ENCODE peak calls at places on chromosomes 6 and 20, in eight cellular contexts. One of them, this sample, is unnamed.

GRCh38 chr20:5221078-5221430 is 94.2 kb downstream of the CDS2 start:
- DNase-seq in endothelial cell of umbilical vein: no peak
- DNase-seq in HCT116: no peak
- DNase-seq in sigmoid colon: no peak
- DNase-seq in breast epithelium: no peak
- DNase-seq in suprapubic skin: no peak
- DNase-seq in H1: no peak
- DNase-seq in spleen: no peak
- DNase-seq in this sample: no peak

GRCh38 chr6:26175428-26176181 is 88.4 kb downstream of the HFE start:
- DNase-seq in H1: peak; percentile 54
- DNase-seq in suprapubic skin: no peak
- DNase-seq in sigmoid colon: no peak
- DNase-seq in spleen: no peak
- DNase-seq in breast epithelium: no peak
- DNase-seq in HCT116: no peak
- DNase-seq in endothelial cell of umbilical vein: peak; percentile 85
- DNase-seq in this sample: peak; percentile 62

GRCh38 chr6:125791151-125791819 is 525 bp downstream of the NCOA7 start:
- DNase-seq in breast epithelium: no peak
- DNase-seq in spleen: peak; percentile 76
- DNase-seq in HCT116: no peak
- DNase-seq in sigmoid colon: no peak
- DNase-seq in suprapubic skin: no peak
- DNase-seq in H1: no peak
- DNase-seq in endothelial cell of umbilical vein: peak; percentile 86
- DNase-seq in this sample: peak; percentile 46

GRCh38 chr20:16898433-16898832 is 150.3 kb downstream of the OTOR start:
- DNase-seq in suprapubic skin: no peak
- DNase-seq in H1: no peak
- DNase-seq in HCT116: no peak
- DNase-seq in sigmoid colon: no peak
- DNase-seq in breast epithelium: no peak
- DNase-seq in spleen: no peak
- DNase-seq in endothelial cell of umbilical vein: no peak
- DNase-seq in this sample: no peak

GRCh38 chr20:36825374-36826104 is 50.4 kb upstream of the TLDC2 start:
- DNase-seq in sigmoid colon: no peak
- DNase-seq in spleen: no peak
- DNase-seq in H1: no peak
- DNase-seq in suprapubic skin: no peak
- DNase-seq in HCT116: no peak
- DNase-seq in endothelial cell of umbilical vein: no peak
- DNase-seq in breast epithelium: no peak
- DNase-seq in this sample: no peak

GRCh38 chr20:22452442-22453011 is 131.8 kb downstream of the FOXA2 start:
- DNase-seq in H1: no peak
- DNase-seq in breast epithelium: no peak
- DNase-seq in endothelial cell of umbilical vein: no peak
- DNase-seq in sigmoid colon: no peak
- DNase-seq in suprapubic skin: no peak
- DNase-seq in spleen: no peak
- DNase-seq in HCT116: no peak
- DNase-seq in this sample: no peak

GRCh38 chr6:31728767-31729514 is at the start of gene DDAH2:
- DNase-seq in HCT116: no peak
- DNase-seq in spleen: peak; percentile 86
- DNase-seq in sigmoid colon: no peak
- DNase-seq in suprapubic skin: peak; percentile 84
- DNase-seq in endothelial cell of umbilical vein: no peak
- DNase-seq in H1: no peak
- DNase-seq in breast epithelium: no peak
- DNase-seq in this sample: peak; percentile 33

GRCh38 chr6:144847906-144848305 is 562.8 kb downstream of the UTRN start:
- DNase-seq in suprapubic skin: no peak
- DNase-seq in endothelial cell of umbilical vein: no peak
- DNase-seq in breast epithelium: no peak
- DNase-seq in HCT116: no peak
- DNase-seq in spleen: no peak
- DNase-seq in H1: no peak
- DNase-seq in sigmoid colon: no peak
- DNase-seq in this sample: no peak

GRCh38 chr20:24778585-24779031 is 170.5 kb upstream of the CST7 start:
- DNase-seq in spleen: peak; percentile 59
- DNase-seq in suprapubic skin: peak; percentile 48
- DNase-seq in endothelial cell of umbilical vein: no peak
- DNase-seq in sigmoid colon: peak; percentile 61
- DNase-seq in H1: no peak
- DNase-seq in breast epithelium: peak; percentile 28
- DNase-seq in HCT116: no peak
- DNase-seq in this sample: peak; percentile 19

GRCh38 chr20:7744411-7744810 is 195.8 kb downstream of the HAO1 start:
- DNase-seq in suprapubic skin: no peak
- DNase-seq in spleen: no peak
- DNase-seq in HCT116: no peak
- DNase-seq in endothelial cell of umbilical vein: no peak
- DNase-seq in breast epithelium: no peak
- DNase-seq in sigmoid colon: no peak
- DNase-seq in H1: no peak
- DNase-seq in this sample: no peak

GRCh38 chr6:144134176-144134575 is 16.1 kb upstream of the STX11 start:
- DNase-seq in endothelial cell of umbilical vein: no peak
- DNase-seq in HCT116: no peak
- DNase-seq in H1: no peak
- DNase-seq in spleen: no peak
- DNase-seq in breast epithelium: no peak
- DNase-seq in sigmoid colon: no peak
- DNase-seq in suprapubic skin: no peak
- DNase-seq in this sample: no peak

GRCh38 chr6:5457983-5458683 is 196.8 kb downstream of the FARS2 start:
- DNase-seq in suprapubic skin: peak; percentile 84
- DNase-seq in endothelial cell of umbilical vein: no peak
- DNase-seq in sigmoid colon: no peak
- DNase-seq in HCT116: no peak
- DNase-seq in spleen: no peak
- DNase-seq in H1: no peak
- DNase-seq in breast epithelium: peak; percentile 91
- DNase-seq in this sample: peak; percentile 19

GRCh38 chr20:32437391-32438074 is 79.4 kb downstream of the ASXL1 start:
- DNase-seq in suprapubic skin: no peak
- DNase-seq in spleen: no peak
- DNase-seq in breast epithelium: no peak
- DNase-seq in sigmoid colon: no peak
- DNase-seq in HCT116: no peak
- DNase-seq in H1: no peak
- DNase-seq in endothelial cell of umbilical vein: no peak
- DNase-seq in this sample: no peak

GRCh38 chr20:44030394-44030793 is 115.7 kb downstream of the TOX2 start:
- DNase-seq in sigmoid colon: no peak
- DNase-seq in endothelial cell of umbilical vein: no peak
- DNase-seq in H1: no peak
- DNase-seq in spleen: no peak
- DNase-seq in HCT116: no peak
- DNase-seq in breast epithelium: no peak
- DNase-seq in suprapubic skin: peak; percentile 44
- DNase-seq in this sample: no peak

GRCh38 chr6:88919032-88919431 is 44.4 kb downstream of the RNGTT start:
- DNase-seq in HCT116: no peak
- DNase-seq in spleen: no peak
- DNase-seq in breast epithelium: no peak
- DNase-seq in endothelial cell of umbilical vein: no peak
- DNase-seq in H1: no peak
- DNase-seq in suprapubic skin: no peak
- DNase-seq in sigmoid colon: no peak
- DNase-seq in this sample: no peak

GRCh38 chr6:81023708-81024107 is 728.8 kb downstream of the TENT5A start:
- DNase-seq in H1: no peak
- DNase-seq in breast epithelium: no peak
- DNase-seq in endothelial cell of umbilical vein: no peak
- DNase-seq in sigmoid colon: no peak
- DNase-seq in suprapubic skin: no peak
- DNase-seq in spleen: no peak
- DNase-seq in HCT116: no peak
- DNase-seq in this sample: no peak
- H3K9me3 ChIP-seq in H1: peaks cover 46% of the 10 kb centered on the region
- H3K9me3 ChIP-seq in breast epithelium: peaks cover 8% of the 10 kb centered on the region
- H3K9me3 ChIP-seq in endothelial cell of umbilical vein: no peaks in the 10 kb centered on the region
- H3K9me3 ChIP-seq in sigmoid colon: no peaks in the 10 kb centered on the region
- H3K9me3 ChIP-seq in suprapubic skin: peaks cover 14% of the 10 kb centered on the region
- H3K9me3 ChIP-seq in spleen: peaks cover 29% of the 10 kb centered on the region
- H3K9me3 ChIP-seq in HCT116: peaks cover 15% of the 10 kb centered on the region
- H3K9me3 ChIP-seq in this sample: no peaks in the 10 kb centered on the region

DNA sequence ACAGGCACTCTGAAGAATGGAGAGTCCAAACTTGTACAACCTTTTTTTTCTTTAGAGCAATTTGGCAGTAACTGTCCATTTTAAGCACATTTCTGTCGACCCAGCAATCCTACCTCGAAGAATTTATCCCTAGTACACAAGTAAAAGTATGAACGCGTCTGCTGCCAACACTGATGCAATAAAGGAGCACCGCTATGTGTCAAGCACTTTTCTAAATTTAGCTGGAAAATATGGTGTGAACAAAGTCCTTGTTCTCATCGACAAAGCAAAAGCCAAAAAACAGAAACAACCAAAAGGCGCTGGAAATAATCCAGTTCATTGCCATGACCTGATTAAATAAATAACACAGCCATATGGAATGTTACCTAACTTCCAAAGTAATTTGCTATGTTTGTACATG is 1.1 kb downstream of the DPM1 start:
- DNase-seq in sigmoid colon: no peak
- DNase-seq in spleen: no peak
- DNase-seq in suprapubic skin: no peak
- DNase-seq in breast epithelium: no peak
- DNase-seq in H1: no peak
- DNase-seq in endothelial cell of umbilical vein: peak; percentile 8
- DNase-seq in HCT116: no peak
- DNase-seq in this sample: no peak
- H3K36me3 ChIP-seq in sigmoid colon: peaks cover 5% of the 10 kb centered on the region
- H3K36me3 ChIP-seq in spleen: peaks cover 52% of the 10 kb centered on the region
- H3K36me3 ChIP-seq in suprapubic skin: peaks cover 15% of the 10 kb centered on the region
- H3K36me3 ChIP-seq in breast epithelium: no peaks in the 10 kb centered on the region
- H3K36me3 ChIP-seq in H1: peaks cover 23% of the 10 kb centered on the region
- H3K36me3 ChIP-seq in endothelial cell of umbilical vein: peaks cover 9% of the 10 kb centered on the region
- H3K36me3 ChIP-seq in HCT116: peaks cover 28% of the 10 kb centered on the region
- H3K36me3 ChIP-seq in this sample: peaks cover 18% of the 10 kb centered on the region

GRCh38 chr20:62958388-62959100 is 6.0 kb downstream of the SLC17A9 start:
- DNase-seq in endothelial cell of umbilical vein: no peak
- DNase-seq in suprapubic skin: no peak
- DNase-seq in HCT116: no peak
- DNase-seq in spleen: peak; percentile 63
- DNase-seq in breast epithelium: no peak
- DNase-seq in H1: no peak
- DNase-seq in sigmoid colon: no peak
- DNase-seq in this sample: no peak

GRCh38 chr20:62956387-62957135 is 4.1 kb downstream of the SLC17A9 start:
- DNase-seq in H1: no peak
- DNase-seq in endothelial cell of umbilical vein: no peak
- DNase-seq in breast epithelium: no peak
- DNase-seq in suprapubic skin: no peak
- DNase-seq in HCT116: no peak
- DNase-seq in spleen: peak; percentile 71
- DNase-seq in sigmoid colon: no peak
- DNase-seq in this sample: no peak

GRCh38 chr20:62955519-62956386 is 3.2 kb downstream of the SLC17A9 start:
- DNase-seq in sigmoid colon: no peak
- DNase-seq in H1: no peak
- DNase-seq in spleen: peak; percentile 76
- DNase-seq in endothelial cell of umbilical vein: no peak
- DNase-seq in suprapubic skin: no peak
- DNase-seq in breast epithelium: no peak
- DNase-seq in HCT116: no peak
- DNase-seq in this sample: peak; percentile 38

GRCh38 chr20:62959101-62959971 is 6.8 kb downstream of the SLC17A9 start:
- DNase-seq in HCT116: no peak
- DNase-seq in breast epithelium: no peak
- DNase-seq in sigmoid colon: no peak
- DNase-seq in endothelial cell of umbilical vein: no peak
- DNase-seq in H1: no peak
- DNase-seq in spleen: peak; percentile 76
- DNase-seq in suprapubic skin: no peak
- DNase-seq in this sample: no peak

GRCh38 chr20:62957136-62958117 is 4.9 kb downstream of the SLC17A9 start:
- DNase-seq in breast epithelium: no peak
- DNase-seq in HCT116: no peak
- DNase-seq in endothelial cell of umbilical vein: no peak
- DNase-seq in sigmoid colon: no peak
- DNase-seq in suprapubic skin: no peak
- DNase-seq in H1: no peak
- DNase-seq in spleen: peak; percentile 65
- DNase-seq in this sample: no peak
- TF ChIP-seq POLR2AphosphoS5 in breast epithelium: no peak
- TF ChIP-seq POLR2AphosphoS5 in HCT116: no peak
- TF ChIP-seq POLR2AphosphoS5 in endothelial cell of umbilical vein: no peak
- TF ChIP-seq POLR2AphosphoS5 in sigmoid colon: no peak
- TF ChIP-seq POLR2AphosphoS5 in suprapubic skin: no peak
- TF ChIP-seq POLR2AphosphoS5 in H1: no peak
- TF ChIP-seq POLR2AphosphoS5 in spleen: no peak
- TF ChIP-seq POLR2AphosphoS5 in this sample: no peak

GRCh38 chr20:15012551-15012950 is 675.1 kb upstream of the FLRT3 start:
- DNase-seq in breast epithelium: no peak
- DNase-seq in suprapubic skin: no peak
- DNase-seq in spleen: no peak
- DNase-seq in HCT116: no peak
- DNase-seq in sigmoid colon: no peak
- DNase-seq in endothelial cell of umbilical vein: no peak
- DNase-seq in H1: no peak
- DNase-seq in this sample: no peak
- H3K9me3 ChIP-seq in breast epithelium: no peaks in the 10 kb centered on the region
- H3K9me3 ChIP-seq in suprapubic skin: no peaks in the 10 kb centered on the region
- H3K9me3 ChIP-seq in spleen: no peaks in the 10 kb centered on the region
- H3K9me3 ChIP-seq in HCT116: no peaks in the 10 kb centered on the region
- H3K9me3 ChIP-seq in sigmoid colon: no peaks in the 10 kb centered on the region
- H3K9me3 ChIP-seq in endothelial cell of umbilical vein: no peaks in the 10 kb centered on the region
- H3K9me3 ChIP-seq in H1: peaks cover 2% of the 10 kb centered on the region
- H3K9me3 ChIP-seq in this sample: no peaks in the 10 kb centered on the region

This sample was measured in transverse colon.